ENCODE peak calls at places on chromosomes 5 and 9, in ten cellular contexts. One of them, this sample, is unnamed.

GRCh38 chr9:114852050-114852594 is 46.3 kb upstream of the TNFSF15 start:
- DNase-seq in GM20000: no peak
- DNase-seq in colonic mucosa: peak; percentile 25
- DNase-seq in right atrium auricular region: no peak
- DNase-seq in D721Med: no peak
- DNase-seq in WTC11: no peak
- DNase-seq in nephron progenitor cell: no peak
- DNase-seq in endothelial cell: no peak
- DNase-seq in NB4: peak; percentile 80
- DNase-seq in fibroblast of lung: peak; percentile 94
- DNase-seq in this sample: no peak

GRCh38 chr5:112885001-112885400 is 23.9 kb downstream of the SRP19 start:
- DNase-seq in fibroblast of lung: no peak
- DNase-seq in D721Med: no peak
- DNase-seq in NB4: no peak
- DNase-seq in endothelial cell: no peak
- DNase-seq in nephron progenitor cell: no peak
- DNase-seq in right atrium auricular region: no peak
- DNase-seq in GM20000: no peak
- DNase-seq in colonic mucosa: no peak
- DNase-seq in WTC11: no peak
- DNase-seq in this sample: no peak

GRCh38 chr9:37187269-37187668 is 66.9 kb downstream of the ZCCHC7 start:
- DNase-seq in colonic mucosa: no peak
- DNase-seq in GM20000: no peak
- DNase-seq in endothelial cell: no peak
- DNase-seq in WTC11: peak; percentile 18
- DNase-seq in nephron progenitor cell: no peak
- DNase-seq in right atrium auricular region: no peak
- DNase-seq in fibroblast of lung: no peak
- DNase-seq in D721Med: no peak
- DNase-seq in NB4: peak; percentile 36
- DNase-seq in this sample: no peak

GRCh38 chr5:135341021-135341666 is 57.9 kb downstream of the MACROH2A1 start:
- DNase-seq in nephron progenitor cell: no peak
- DNase-seq in right atrium auricular region: no peak
- DNase-seq in D721Med: no peak
- DNase-seq in colonic mucosa: peak; percentile 43
- DNase-seq in WTC11: no peak
- DNase-seq in NB4: no peak
- DNase-seq in GM20000: no peak
- DNase-seq in fibroblast of lung: no peak
- DNase-seq in endothelial cell: no peak
- DNase-seq in this sample: no peak

GRCh38 chr9:13787234-13787833 is 507.8 kb upstream of the MPDZ start:
- DNase-seq in WTC11: no peak
- DNase-seq in nephron progenitor cell: no peak
- DNase-seq in colonic mucosa: no peak
- DNase-seq in fibroblast of lung: peak; percentile 85
- DNase-seq in GM20000: no peak
- DNase-seq in endothelial cell: no peak
- DNase-seq in D721Med: no peak
- DNase-seq in right atrium auricular region: no peak
- DNase-seq in NB4: no peak
- DNase-seq in this sample: no peak

GRCh38 chr5:137500616-137501225 is 1.6 kb upstream of the SPOCK1 start:
- DNase-seq in fibroblast of lung: no peak
- DNase-seq in right atrium auricular region: no peak
- DNase-seq in nephron progenitor cell: no peak
- DNase-seq in NB4: no peak
- DNase-seq in WTC11: no peak
- DNase-seq in D721Med: no peak
- DNase-seq in endothelial cell: no peak
- DNase-seq in GM20000: no peak
- DNase-seq in colonic mucosa: no peak
- DNase-seq in this sample: no peak

GRCh38 chr9:26706223-26706622 is 186.4 kb downstream of the CAAP1 start:
- DNase-seq in NB4: no peak
- DNase-seq in GM20000: no peak
- DNase-seq in right atrium auricular region: no peak
- DNase-seq in colonic mucosa: no peak
- DNase-seq in D721Med: no peak
- DNase-seq in endothelial cell: no peak
- DNase-seq in WTC11: no peak
- DNase-seq in nephron progenitor cell: no peak
- DNase-seq in fibroblast of lung: no peak
- DNase-seq in this sample: no peak

GRCh38 chr5:172607213-172607793 is 33.8 kb upstream of the NEURL1B start:
- DNase-seq in endothelial cell: no peak
- DNase-seq in right atrium auricular region: peak; percentile 91
- DNase-seq in fibroblast of lung: peak; percentile 26
- DNase-seq in D721Med: no peak
- DNase-seq in nephron progenitor cell: no peak
- DNase-seq in GM20000: no peak
- DNase-seq in NB4: no peak
- DNase-seq in WTC11: no peak
- DNase-seq in colonic mucosa: no peak
- DNase-seq in this sample: no peak

GRCh38 chr5:119470851-119471451 is 18.7 kb downstream of the HSD17B4 start:
- DNase-seq in D721Med: no peak
- DNase-seq in nephron progenitor cell: peak; percentile 4
- DNase-seq in GM20000: peak; percentile 16
- DNase-seq in endothelial cell: peak; percentile 39
- DNase-seq in WTC11: no peak
- DNase-seq in fibroblast of lung: peak; percentile 72
- DNase-seq in colonic mucosa: no peak
- DNase-seq in right atrium auricular region: no peak
- DNase-seq in NB4: peak; percentile 59
- DNase-seq in this sample: no peak

GRCh38 chr5:6634327-6634713 is 1.1 kb downstream of the SRD5A1 start:
- DNase-seq in right atrium auricular region: no peak
- DNase-seq in endothelial cell: no peak
- DNase-seq in WTC11: no peak
- DNase-seq in colonic mucosa: no peak
- DNase-seq in fibroblast of lung: no peak
- DNase-seq in D721Med: no peak
- DNase-seq in NB4: peak; percentile 71
- DNase-seq in nephron progenitor cell: no peak
- DNase-seq in GM20000: peak; percentile 58
- DNase-seq in this sample: no peak

GRCh38 chr9:116857321-116857720 is 170.2 kb downstream of the TRIM32 start:
- DNase-seq in right atrium auricular region: no peak
- DNase-seq in fibroblast of lung: no peak
- DNase-seq in D721Med: no peak
- DNase-seq in colonic mucosa: no peak
- DNase-seq in endothelial cell: no peak
- DNase-seq in GM20000: no peak
- DNase-seq in nephron progenitor cell: no peak
- DNase-seq in NB4: no peak
- DNase-seq in WTC11: no peak
- DNase-seq in this sample: no peak

GRCh38 chr5:65986050-65986451 is 59.7 kb downstream of the ERBIN start:
- DNase-seq in right atrium auricular region: no peak
- DNase-seq in D721Med: no peak
- DNase-seq in fibroblast of lung: peak; percentile 86
- DNase-seq in GM20000: no peak
- DNase-seq in nephron progenitor cell: no peak
- DNase-seq in WTC11: no peak
- DNase-seq in colonic mucosa: no peak
- DNase-seq in NB4: no peak
- DNase-seq in endothelial cell: no peak
- DNase-seq in this sample: no peak

GRCh38 chr5:163585206-163585605 is 79.8 kb downstream of the MAT2B start:
- DNase-seq in WTC11: no peak
- DNase-seq in NB4: no peak
- DNase-seq in D721Med: no peak
- DNase-seq in endothelial cell: no peak
- DNase-seq in nephron progenitor cell: no peak
- DNase-seq in GM20000: no peak
- DNase-seq in colonic mucosa: no peak
- DNase-seq in fibroblast of lung: no peak
- DNase-seq in right atrium auricular region: no peak
- DNase-seq in this sample: no peak

GRCh38 chr5:132748522-132749000 is 1.3 kb downstream of the CCNI2 start:
- DNase-seq in colonic mucosa: no peak
- DNase-seq in GM20000: no peak
- DNase-seq in NB4: no peak
- DNase-seq in right atrium auricular region: no peak
- DNase-seq in D721Med: no peak
- DNase-seq in endothelial cell: no peak
- DNase-seq in nephron progenitor cell: no peak
- DNase-seq in WTC11: no peak
- DNase-seq in fibroblast of lung: no peak
- DNase-seq in this sample: no peak

GRCh38 chr5:37723147-37723961 is 116.5 kb downstream of the GDNF start:
- DNase-seq in endothelial cell: peak; percentile 61
- DNase-seq in D721Med: no peak
- DNase-seq in GM20000: no peak
- DNase-seq in NB4: peak; percentile 54
- DNase-seq in WTC11: peak; percentile 72
- DNase-seq in nephron progenitor cell: peak; percentile 56
- DNase-seq in colonic mucosa: no peak
- DNase-seq in right atrium auricular region: no peak
- DNase-seq in fibroblast of lung: no peak
- DNase-seq in this sample: no peak

GRCh38 chr5:30736642-30737041 is 456.8 kb upstream of the CDH6 start:
- DNase-seq in nephron progenitor cell: no peak
- DNase-seq in GM20000: no peak
- DNase-seq in fibroblast of lung: no peak
- DNase-seq in right atrium auricular region: no peak
- DNase-seq in D721Med: no peak
- DNase-seq in colonic mucosa: no peak
- DNase-seq in WTC11: no peak
- DNase-seq in endothelial cell: no peak
- DNase-seq in NB4: no peak
- DNase-seq in this sample: no peak

GRCh38 chr5:55219770-55220169 is 7.3 kb downstream of the MCIDAS start:
- DNase-seq in right atrium auricular region: no peak
- DNase-seq in GM20000: no peak
- DNase-seq in fibroblast of lung: no peak
- DNase-seq in NB4: no peak
- DNase-seq in colonic mucosa: no peak
- DNase-seq in nephron progenitor cell: no peak
- DNase-seq in endothelial cell: no peak
- DNase-seq in WTC11: no peak
- DNase-seq in D721Med: no peak
- DNase-seq in this sample: no peak

GRCh38 chr9:96519726-96520125 is 69.8 kb downstream of the HABP4 start:
- DNase-seq in colonic mucosa: no peak
- DNase-seq in nephron progenitor cell: no peak
- DNase-seq in right atrium auricular region: no peak
- DNase-seq in D721Med: no peak
- DNase-seq in GM20000: no peak
- DNase-seq in WTC11: no peak
- DNase-seq in fibroblast of lung: no peak
- DNase-seq in endothelial cell: no peak
- DNase-seq in NB4: no peak
- DNase-seq in this sample: no peak

GRCh38 chr5:115100556-115100955 is 69.2 kb downstream of the TRIM36 start:
- DNase-seq in nephron progenitor cell: no peak
- DNase-seq in colonic mucosa: peak; percentile 33
- DNase-seq in fibroblast of lung: peak; percentile 21
- DNase-seq in NB4: no peak
- DNase-seq in GM20000: no peak
- DNase-seq in endothelial cell: no peak
- DNase-seq in D721Med: no peak
- DNase-seq in right atrium auricular region: no peak
- DNase-seq in WTC11: no peak
- DNase-seq in this sample: no peak

GRCh38 chr9:21754741-21755140 is 47.7 kb upstream of the MTAP start:
- DNase-seq in NB4: no peak
- DNase-seq in D721Med: no peak
- DNase-seq in fibroblast of lung: no peak
- DNase-seq in nephron progenitor cell: no peak
- DNase-seq in right atrium auricular region: no peak
- DNase-seq in colonic mucosa: no peak
- DNase-seq in WTC11: no peak
- DNase-seq in endothelial cell: no peak
- DNase-seq in GM20000: no peak
- DNase-seq in this sample: no peak
- TF ChIP-seq CTCF in NB4: no peak
- TF ChIP-seq CTCF in D721Med: no peak
- TF ChIP-seq CTCF in fibroblast of lung: no peak
- TF ChIP-seq CTCF in nephron progenitor cell: no peak
- TF ChIP-seq CTCF in right atrium auricular region: no peak
- TF ChIP-seq CTCF in colonic mucosa: no peak
- TF ChIP-seq CTCF in WTC11: no peak
- TF ChIP-seq CTCF in endothelial cell: no peak
- TF ChIP-seq CTCF in GM20000: no peak
- TF ChIP-seq CTCF in this sample: no peak

DNA sequence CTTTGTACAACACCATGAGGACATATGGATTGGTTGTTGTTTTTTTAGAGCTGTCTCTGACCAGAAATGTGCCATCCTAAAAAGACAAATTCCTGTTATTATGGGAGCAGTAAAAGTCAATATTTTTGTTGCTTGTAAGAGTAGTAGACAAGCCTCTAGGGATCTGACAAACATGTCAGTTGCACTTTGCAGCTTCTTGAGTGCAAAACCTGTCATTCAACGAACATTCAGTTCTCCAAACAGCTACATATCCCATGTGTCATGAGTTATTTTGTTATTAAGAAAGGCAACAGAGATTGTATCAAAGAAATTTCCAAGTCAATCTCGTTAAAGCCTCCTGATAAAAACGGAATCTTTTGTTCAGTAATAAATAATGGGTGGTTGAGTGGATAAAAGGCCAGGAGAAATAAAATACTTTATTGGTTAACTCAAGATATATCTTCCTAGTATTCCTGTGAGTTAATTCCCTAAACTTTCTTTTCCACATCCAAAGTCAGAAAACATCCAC is 18.1 kb downstream of the C5orf58 start:
- DNase-seq in fibroblast of lung: no peak
- DNase-seq in D721Med: no peak
- DNase-seq in WTC11: no peak
- DNase-seq in colonic mucosa: no peak
- DNase-seq in nephron progenitor cell: no peak
- DNase-seq in right atrium auricular region: no peak
- DNase-seq in endothelial cell: no peak
- DNase-seq in NB4: no peak
- DNase-seq in GM20000: no peak
- DNase-seq in this sample: no peak
- TF ChIP-seq CTCF in fibroblast of lung: no peak
- TF ChIP-seq CTCF in D721Med: no peak
- TF ChIP-seq CTCF in WTC11: no peak
- TF ChIP-seq CTCF in colonic mucosa: no peak
- TF ChIP-seq CTCF in nephron progenitor cell: no peak
- TF ChIP-seq CTCF in right atrium auricular region: no peak
- TF ChIP-seq CTCF in endothelial cell: no peak
- TF ChIP-seq CTCF in NB4: no peak
- TF ChIP-seq CTCF in GM20000: no peak
- TF ChIP-seq CTCF in this sample: no peak

GRCh38 chr9:34252016-34252415 is 73.2 kb downstream of the UBAP1 start:
- DNase-seq in NB4: no peak
- DNase-seq in right atrium auricular region: no peak
- DNase-seq in colonic mucosa: no peak
- DNase-seq in GM20000: no peak
- DNase-seq in D721Med: no peak
- DNase-seq in WTC11: no peak
- DNase-seq in nephron progenitor cell: no peak
- DNase-seq in fibroblast of lung: no peak
- DNase-seq in endothelial cell: no peak
- DNase-seq in this sample: no peak
- TF ChIP-seq CTCF in NB4: no peak
- TF ChIP-seq CTCF in right atrium auricular region: no peak
- TF ChIP-seq CTCF in colonic mucosa: no peak
- TF ChIP-seq CTCF in GM20000: no peak
- TF ChIP-seq CTCF in D721Med: no peak
- TF ChIP-seq CTCF in WTC11: no peak
- TF ChIP-seq CTCF in nephron progenitor cell: no peak
- TF ChIP-seq CTCF in fibroblast of lung: no peak
- TF ChIP-seq CTCF in endothelial cell: no peak
- TF ChIP-seq CTCF in this sample: no peak

GRCh38 chr5:123000731-123001130 is 35.8 kb downstream of the PPIC start:
- DNase-seq in fibroblast of lung: no peak
- DNase-seq in right atrium auricular region: no peak
- DNase-seq in D721Med: no peak
- DNase-seq in nephron progenitor cell: no peak
- DNase-seq in GM20000: no peak
- DNase-seq in colonic mucosa: no peak
- DNase-seq in NB4: no peak
- DNase-seq in endothelial cell: no peak
- DNase-seq in WTC11: no peak
- DNase-seq in this sample: no peak
- TF ChIP-seq CTCF in fibroblast of lung: no peak
- TF ChIP-seq CTCF in right atrium auricular region: no peak
- TF ChIP-seq CTCF in D721Med: no peak
- TF ChIP-seq CTCF in nephron progenitor cell: no peak
- TF ChIP-seq CTCF in GM20000: no peak
- TF ChIP-seq CTCF in colonic mucosa: no peak
- TF ChIP-seq CTCF in NB4: no peak
- TF ChIP-seq CTCF in endothelial cell: no peak
- TF ChIP-seq CTCF in WTC11: no peak
- TF ChIP-seq CTCF in this sample: no peak